ENCODE peak calls at places on chromosomes 5 and 9, in four cellular contexts. B is CD8-positive, alpha-beta memory T cell; J is ELF-1; E is hippocampal formation. L is an unnamed sample.
A peak's percentile ranks its signal among the peaks of the same experiment; 100 is the strongest.

GRCh38 chr5:119318256-119318914 is 37.4 kb upstream of the TNFAIP8 start:
- DNase-seq in E (no peak), B (peak; percentile 51), J (no peak), L (no peak)

GRCh38 chr9:120846906-120847305 is 4.2 kb upstream of the PSMD5 start:
- DNase-seq in E (no peak), J (no peak), B (no peak), L (no peak)

GRCh38 chr9:72443855-72444254 is 77.6 kb upstream of the TMC1 start:
- DNase-seq in J (no peak), B (peak; percentile 44), E (no peak), L (no peak)

GRCh38 chr9:93591706-93592388 is 15.5 kb downstream of the PHF2 start:
- DNase-seq in J (no peak), B (no peak), E (no peak), L (peak; percentile 46)

GRCh38 chr9:103245369-103245768 is 250.2 kb downstream of the CYLC2 start:
- DNase-seq in B (no peak), J (no peak), E (no peak), L (no peak)

GRCh38 chr5:179255527-179256228 is 89.6 kb downstream of the ADAMTS2 start:
- DNase-seq in E (no peak), J (no peak), B (peak; percentile 23), L (no peak)

GRCh38 chr9:134602547-134603362 is 38.8 kb upstream of the COL5A1 start:
- DNase-seq in J (peak; percentile 98), E (no peak), B (no peak), L (peak; percentile 64)

GRCh38 chr9:99059074-99059894 is 45.6 kb upstream of the TGFBR1 start:
- DNase-seq in E (no peak), J (no peak), B (no peak), L (no peak)

GRCh38 chr9:21110708-21111576 is 30.7 kb downstream of the IFNW1 start:
- DNase-seq in E (no peak), J (peak; percentile 22), B (no peak), L (no peak)

GRCh38 chr5:136674178-136674577 is 308.8 kb upstream of the TRPC7 start:
- DNase-seq in B (no peak), J (no peak), E (no peak), L (no peak)

GRCh38 chr9:27311184-27311583 is 14.2 kb upstream of the EQTN start:
- DNase-seq in B (no peak), E (no peak), J (no peak), L (no peak)

GRCh38 chr5:86461169-86461956 is 156.4 kb upstream of the COX7C start:
- DNase-seq in E (no peak), B (no peak), J (peak; percentile 6), L (no peak)

GRCh38 chr9:134363450-134363849 is 37.2 kb downstream of the RXRA start:
- DNase-seq in E (no peak), B (no peak), J (no peak), L (no peak)

GRCh38 chr5:137627293-137627692 is 108.6 kb downstream of the KLHL3 start:
- DNase-seq in E (no peak), J (no peak), B (no peak), L (no peak)

GRCh38 chr5:88203977-88204735 is 64.5 kb downstream of the TMEM161B start:
- DNase-seq in B (peak; percentile 82), E (peak; percentile 6), J (no peak), L (no peak)

GRCh38 chr9:121942313-121942712 is 150.8 kb downstream of the TTLL11 start:
- DNase-seq in B (no peak), E (no peak), J (no peak), L (no peak)

GRCh38 chr5:140293091-140293996 is 9.6 kb downstream of the PFDN1 start:
- DNase-seq in B (no peak), E (no peak), J (no peak), L (no peak)

GRCh38 chr9:87371801-87372374 is 125.8 kb upstream of the DAPK1 start:
- DNase-seq in B (no peak), J (no peak), E (no peak), L (no peak)